ENCODE peak calls at places on chromosomes 12 and 14, in six cellular contexts. O is B cell; R is HCT116; Z is activated T-helper 1 cell treated with anti-CD3 and anti-CD28 coated beads, Interleukin-12 subunit alpha, Interleukin-12 subunit beta, Interleukin-2, Interleukin-4 antibody, amounts not matched to agents 30 ng/mL and 10 ng/mL and 1 ng/mL, durations not matched to agents 14 hours and 24 hours and 36 hours; M is pancreas; D is MV-4-11. U is an unnamed sample.

GRCh38 chr14:104980601-104981531 is 2.7 kb upstream of the AHNAK2 start:
- DNase-seq in Z (no peak), D (no peak), R (no peak), O (no peak), M (peak), U (no peak)

GRCh38 chr12:49332441-49332861 is 4.5 kb downstream of the C1QL4 start:
- DNase-seq in M (no peak), O (no peak), D (no peak), R (no peak), Z (no peak), U (no peak)

GRCh38 chr12:67274186-67274585 is 5.0 kb downstream of the CAND1 start:
- DNase-seq in R (no peak), D (no peak), M (no peak), O (no peak), Z (no peak), U (no peak)

GRCh38 chr14:72647782-72648181 is 246.1 kb downstream of the DPF3 start:
- DNase-seq in O (no peak), D (no peak), Z (no peak), R (no peak), M (no peak), U (no peak)

GRCh38 chr14:68576496-68577244 is 216.2 kb downstream of the ZFP36L1 start:
- DNase-seq in M (no peak), D (no peak), O (no peak), R (peak), Z (no peak), U (no peak)

GRCh38 chr12:58575281-58575680 is 345.0 kb downstream of the LRIG3 start:
- DNase-seq in R (no peak), O (no peak), Z (no peak), M (no peak), D (peak), U (no peak)

GRCh38 chr14:53613404-53614253 is 343.0 kb downstream of the BMP4 start:
- DNase-seq in D (no peak), R (peak), Z (no peak), M (peak), O (peak), U (no peak)

GRCh38 chr12:117093918-117094630 is 5.1 kb downstream of the TESC start:
- DNase-seq in R (no peak), Z (no peak), O (no peak), M (no peak), D (no peak), U (no peak)

GRCh38 chr12:70744133-70744532 is 106.9 kb upstream of the PTPRB start:
- DNase-seq in M (no peak), Z (no peak), R (no peak), D (no peak), O (no peak), U (no peak)

GRCh38 chr14:22427771-22428228 is 161.2 kb downstream of the DAD1 start:
- DNase-seq in Z (no peak), D (peak), O (no peak), M (no peak), R (no peak), U (no peak)

GRCh38 chr12:49446571-49446970 is 79.3 kb downstream of the SPATS2 start:
- DNase-seq in M (no peak), R (no peak), D (no peak), Z (no peak), O (no peak), U (no peak)

GRCh38 chr12:48349471-48349870 is 1.2 kb downstream of the ZNF641 start:
- DNase-seq in D (no peak), M (no peak), O (no peak), Z (no peak), R (no peak), U (no peak)

GRCh38 chr12:7856516-7856915 is 16.2 kb downstream of the SLC2A14 start:
- DNase-seq in Z (no peak), M (no peak), R (no peak), D (no peak), O (no peak), U (no peak)

GRCh38 chr14:53310412-53310811 is 157.3 kb upstream of the DDHD1 start:
- DNase-seq in D (peak), R (no peak), Z (no peak), O (peak), M (no peak), U (no peak)

GRCh38 chr14:89990218-89990617 is 34.5 kb downstream of the TDP1 start:
- DNase-seq in Z (no peak), O (no peak), D (no peak), R (no peak), M (no peak), U (no peak)

GRCh38 chr14:40417777-40418401 is 985.7 kb upstream of the FBXO33 start:
- DNase-seq in Z (no peak), R (peak), M (no peak), O (peak), D (peak), U (no peak)

GRCh38 chr12:28899951-28900350 is 249.1 kb upstream of the FAR2 start:
- DNase-seq in Z (no peak), O (no peak), M (no peak), D (no peak), R (no peak), U (peak)

GRCh38 chr12:4567073-4567881 is 5.3 kb downstream of the DYRK4 start:
- DNase-seq in R (no peak), D (peak), Z (no peak), O (peak), M (no peak), U (no peak)

GRCh38 chr12:84508943-84509342 is 403.7 kb downstream of the SLC6A15 start:
- DNase-seq in O (no peak), R (no peak), M (no peak), D (no peak), Z (no peak), U (no peak)

GRCh38 chr12:125220404-125221273 is 155.4 kb downstream of the AACS start:
- DNase-seq in R (no peak), D (no peak), Z (no peak), O (no peak), M (peak), U (no peak)

GRCh38 chr12:124906606-124907261 is 7.7 kb downstream of the UBC start:
- DNase-seq in O (peak), R (peak), M (peak), D (no peak), Z (peak), U (no peak)

GRCh38 chr12:72511906-72512305 is 239.7 kb downstream of the TRHDE start:
- DNase-seq in M (no peak), R (no peak), Z (no peak), O (no peak), D (no peak), U (peak)

GRCh38 chr12:2283910-2284309 is 231.1 kb downstream of the CACNA1C start:
- DNase-seq in O (no peak), Z (no peak), M (peak), D (peak), R (no peak), U (no peak)

GRCh38 chr12:131120831-131121271 is 167.1 kb downstream of the ADGRD1 start:
- DNase-seq in D (no peak), O (no peak), R (no peak), Z (no peak), M (no peak), U (no peak)